ENCODE peak calls at places on chromosome 16, in four cellular contexts. J is activated gamma-delta T cell treated with Interleukin-2 at 50 U/mL for 16 hours; N is CD8-positive, alpha-beta memory T cell; E is NCI-H1048. K is an unnamed sample.

GRCh38 chr16:27768651-27769270 is 218.8 kb downstream of the KATNIP start:
- DNase-seq in J (no peak), N (no peak), E (no peak), K (no peak)

GRCh38 chr16:65105173-65105572 is 16.7 kb downstream of the CDH11 start:
- DNase-seq in J (no peak), N (no peak), E (no peak), K (no peak)

GRCh38 chr16:1512774-1513173 is 19.6 kb downstream of the TELO2 start:
- DNase-seq in J (no peak), N (no peak), E (no peak), K (no peak)

GRCh38 chr16:86662195-86662594 is 83.8 kb downstream of the FOXL1 start:
- DNase-seq in J (no peak), N (no peak), E (no peak), K (no peak)

GRCh38 chr16:19912445-19913305 is 28.0 kb upstream of the GPRC5B start:
- DNase-seq in J (no peak), N (no peak), E (no peak), K (no peak)

GRCh38 chr16:56848955-56849689 is 15.9 kb upstream of the SLC12A3 start:
- DNase-seq in J (no peak), N (no peak), E (no peak), K (no peak)

GRCh38 chr16:27748868-27749546 is 199.1 kb downstream of the KATNIP start:
- DNase-seq in J (peak), N (no peak), E (no peak), K (peak)

GRCh38 chr16:64983983-64984382 is 137.9 kb downstream of the CDH11 start:
- DNase-seq in J (no peak), N (no peak), E (no peak), K (peak)

GRCh38 chr16:15523092-15523541 is 88.7 kb downstream of the BMERB1 start:
- DNase-seq in J (no peak), N (no peak), E (no peak), K (peak)

GRCh38 chr16:74698220-74698619 is 2.4 kb downstream of the MLKL start:
- DNase-seq in J (no peak), N (no peak), E (no peak), K (no peak)

GRCh38 chr16:50367777-50368409 is 895 bp downstream of the BRD7 start:
- DNase-seq in J (no peak), N (no peak), E (no peak), K (no peak)

GRCh38 chr16:83215417-83216001 is 588.7 kb downstream of the CDH13 start:
- DNase-seq in J (peak), N (peak), E (no peak), K (peak)

GRCh38 chr16:66924527-66925321 is 611 bp downstream of the RRAD start:
- DNase-seq in J (peak), N (peak), E (no peak), K (peak)

GRCh38 chr16:68754117-68754792 is 17.2 kb downstream of the CDH1 start:
- DNase-seq in J (no peak), N (no peak), E (no peak), K (no peak)

GRCh38 chr16:78993342-78993741 is 607.2 kb downstream of the MAF start:
- DNase-seq in J (no peak), N (no peak), E (no peak), K (no peak)

GRCh38 chr16:8959921-8960787 is 3.6 kb downstream of the USP7 start:
- DNase-seq in J (no peak), N (peak), E (no peak), K (peak)

GRCh38 chr16:70267516-70267915 is 15.8 kb upstream of the EXOSC6 start:
- DNase-seq in J (no peak), N (no peak), E (no peak), K (peak)

K was measured in neural progenitor cell.